ENCODE peak calls at places on chromosomes 1 and 21, in four cellular contexts. L is CD4-positive, CD25-positive, alpha-beta regulatory T cell; X is fibroblast of lung; J is CD8-positive, alpha-beta T cell. M is an unnamed sample.
A peak's percentile ranks its signal among the peaks of the same experiment; 100 is the strongest.

GRCh38 chr1:194477908-194478307 is 1291.5 kb upstream of the B3GALT2 start:
- DNase-seq in X (no peak), L (no peak), J (no peak), M (no peak)

GRCh38 chr1:202967684-202968281 is 726 bp upstream of the CYB5R1 start:
- DNase-seq in L (no peak), J (peak; percentile 20), X (no peak), M (no peak)

GRCh38 chr1:112465122-112465521 is 43.6 kb upstream of the WNT2B start:
- DNase-seq in L (no peak), X (peak; percentile 31), J (no peak), M (no peak)

GRCh38 chr1:181632960-181633359 is 149.6 kb downstream of the CACNA1E start:
- DNase-seq in X (no peak), L (no peak), J (no peak), M (no peak)

GRCh38 chr1:61051455-61052392 is 30.6 kb upstream of the NFIA start:
- DNase-seq in X (no peak), L (no peak), J (no peak), M (peak; percentile 61)

GRCh38 chr1:89945852-89946476 is 48.9 kb upstream of the ZNF326 start:
- DNase-seq in X (no peak), J (no peak), L (no peak), M (no peak)

GRCh38 chr1:18945401-18945849 is 11.1 kb downstream of the IFFO2 start:
- DNase-seq in X (peak; percentile 78), L (no peak), J (no peak), M (no peak)

GRCh38 chr1:117735045-117735992 is 129.5 kb downstream of the TENT5C start:
- DNase-seq in L (no peak), X (peak; percentile 69), J (peak; percentile 25), M (no peak)

GRCh38 chr1:85065550-85065949 is 17.2 kb upstream of the MCOLN3 start:
- DNase-seq in J (no peak), X (no peak), L (no peak), M (no peak)

GRCh38 chr1:6247651-6248050 is 3.7 kb downstream of the HES3 start:
- DNase-seq in X (no peak), L (no peak), J (no peak), M (peak; percentile 32)

GRCh38 chr1:165871311-165872067 is 44.1 kb downstream of the UCK2 start:
- DNase-seq in J (peak; percentile 54), X (peak; percentile 56), L (peak; percentile 8), M (peak; percentile 29)

GRCh38 chr1:171913385-171913784 is 72.1 kb downstream of the DNM3 start:
- DNase-seq in L (no peak), J (no peak), X (peak; percentile 24), M (no peak)

GRCh38 chr1:70034403-70034802 is 171.0 kb downstream of the LRRC40 start:
- DNase-seq in X (peak; percentile 74), J (no peak), L (no peak), M (no peak)

GRCh38 chr1:179144621-179145020 is 62.8 kb downstream of the TOR3A start:
- DNase-seq in L (no peak), J (no peak), X (no peak), M (no peak)

GRCh38 chr1:23522244-23523013 is 8.6 kb downstream of the E2F2 start:
- DNase-seq in L (no peak), X (peak; percentile 49), J (no peak), M (no peak)

GRCh38 chr21:35438643-35439404 is 389.7 kb upstream of the RUNX1 start:
- DNase-seq in X (peak; percentile 5), J (no peak), L (no peak), M (no peak)

GRCh38 chr1:228986093-228986904 is 251.0 kb downstream of the RHOU start:
- DNase-seq in X (peak; percentile 66), L (no peak), J (no peak), M (peak; percentile 79)

GRCh38 chr1:59061876-59062275 is 235.0 kb upstream of the FGGY start:
- DNase-seq in J (no peak), X (peak; percentile 97), L (no peak), M (peak; percentile 78)

GRCh38 chr1:53557830-53558784 is 98.9 kb downstream of the DMRTB1 start:
- DNase-seq in L (no peak), J (no peak), X (no peak), M (no peak)

GRCh38 chr1:225474986-225475820 is 47.4 kb upstream of the LBR start:
- DNase-seq in J (peak; percentile 44), X (peak; percentile 71), L (peak; percentile 50), M (peak; percentile 64)

GRCh38 chr1:213622365-213623087 is 365.2 kb upstream of the PROX1 start:
- DNase-seq in J (no peak), L (no peak), X (no peak), M (no peak)

GRCh38 chr1:8551613-8552093 is 233.7 kb downstream of the SLC45A1 start:
- DNase-seq in X (no peak), J (no peak), L (no peak), M (no peak)

GRCh38 chr1:1440941-1441888 is 5.7 kb downstream of the VWA1 start:
- DNase-seq in X (no peak), L (peak; percentile 35), J (peak; percentile 56), M (peak; percentile 80)

GRCh38 chr1:202643397-202644218 is 66.6 kb downstream of the SYT2 start:
- DNase-seq in X (no peak), L (no peak), J (no peak), M (peak; percentile 47)

GRCh38 chr1:79859212-79859948 is 852.9 kb upstream of the ADGRL4 start:
- DNase-seq in L (no peak), J (no peak), X (peak; percentile 70), M (no peak)

GRCh38 chr1:207824691-207825090 is 72.8 kb downstream of the CD46 start:
- DNase-seq in J (no peak), X (peak; percentile 48), L (no peak), M (peak; percentile 32)

GRCh38 chr1:201603613-201604232 is 64.8 kb downstream of the NAV1 start:
- DNase-seq in J (no peak), X (no peak), L (no peak), M (no peak)

GRCh38 chr1:160806784-160807183 is 10.8 kb downstream of the LY9 start:
- DNase-seq in L (no peak), J (no peak), X (no peak), M (no peak)

DNA sequence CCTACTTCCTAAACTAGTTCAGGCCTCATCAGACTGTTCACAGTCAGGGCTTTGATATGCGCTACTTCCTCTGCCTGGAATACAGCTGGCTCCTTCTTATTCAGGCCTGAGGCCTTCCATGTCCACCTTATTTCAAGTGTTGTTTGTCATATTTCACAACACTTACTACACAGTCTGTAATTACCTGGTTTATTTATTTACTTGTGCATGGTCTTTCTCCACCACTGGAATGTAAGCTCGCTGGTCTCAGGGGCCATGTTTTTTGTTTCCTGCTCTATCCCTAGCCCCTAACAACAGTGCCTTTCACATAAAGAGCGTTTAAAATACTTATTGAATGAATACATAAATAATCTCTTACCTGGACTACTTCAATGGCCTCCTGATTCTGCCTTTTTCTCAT is 4.6 kb upstream of the SRSF4 start:
- DNase-seq in L (no peak), J (no peak), X (no peak), M (no peak)
- H3K27ac ChIP-seq in L (no peak overlapping the region), J (no peak overlapping the region), X (no peak overlapping the region), M (no peak overlapping the region)

GRCh38 chr1:33148615-33149014 is 33.2 kb downstream of the TRIM62 start:
- DNase-seq in X (no peak), J (no peak), L (no peak), M (no peak)

GRCh38 chr1:33149453-33150190 is 32.2 kb downstream of the TRIM62 start:
- DNase-seq in J (no peak), L (no peak), X (no peak), M (no peak)

GRCh38 chr1:33152685-33153432 is 29.0 kb downstream of the TRIM62 start:
- DNase-seq in L (no peak), X (peak; percentile 64), J (no peak), M (peak; percentile 92)

GRCh38 chr1:33150522-33150921 is 31.3 kb downstream of the TRIM62 start:
- DNase-seq in J (no peak), L (no peak), X (no peak), M (no peak)

DNA sequence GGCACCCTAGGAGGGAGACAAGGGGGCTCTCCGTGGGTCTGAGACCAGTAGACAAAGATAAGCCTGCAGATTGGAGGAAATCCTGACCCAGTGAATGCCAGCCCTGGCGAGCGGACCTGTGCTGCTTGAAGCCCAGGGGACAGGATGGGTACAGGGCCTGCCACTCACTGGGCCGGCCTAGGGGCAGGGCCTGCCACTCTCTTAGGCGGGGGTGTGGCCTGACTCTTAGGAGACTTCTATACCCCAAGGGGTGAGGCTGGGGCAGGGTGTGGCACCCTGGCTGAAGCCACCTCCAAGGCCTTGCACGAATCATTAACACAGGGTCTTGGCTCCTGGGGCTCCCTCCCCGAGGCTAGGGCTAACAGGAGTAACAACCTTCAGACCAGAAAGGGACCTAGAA is 30.7 kb downstream of the TRIM62 start:
- DNase-seq in J (no peak), L (no peak), X (no peak), M (no peak)
- H3K4me3 ChIP-seq in J (no peak overlapping the region), L (no peak overlapping the region), X (no peak overlapping the region), M (no peak overlapping the region)

GRCh38 chr1:115322631-115323030 is 15.4 kb downstream of the NGF start:
- DNase-seq in J (no peak), X (no peak), L (no peak), M (no peak)

GRCh38 chr1:115323366-115324004 is 14.6 kb downstream of the NGF start:
- DNase-seq in X (peak; percentile 41), L (no peak), J (no peak), M (no peak)

GRCh38 chr1:115320368-115320767 is 17.7 kb downstream of the NGF start:
- DNase-seq in J (no peak), L (no peak), X (no peak), M (no peak)

GRCh38 chr1:115317101-115318012 is 20.7 kb downstream of the NGF start:
- DNase-seq in J (no peak), X (no peak), L (no peak), M (no peak)

DNA sequence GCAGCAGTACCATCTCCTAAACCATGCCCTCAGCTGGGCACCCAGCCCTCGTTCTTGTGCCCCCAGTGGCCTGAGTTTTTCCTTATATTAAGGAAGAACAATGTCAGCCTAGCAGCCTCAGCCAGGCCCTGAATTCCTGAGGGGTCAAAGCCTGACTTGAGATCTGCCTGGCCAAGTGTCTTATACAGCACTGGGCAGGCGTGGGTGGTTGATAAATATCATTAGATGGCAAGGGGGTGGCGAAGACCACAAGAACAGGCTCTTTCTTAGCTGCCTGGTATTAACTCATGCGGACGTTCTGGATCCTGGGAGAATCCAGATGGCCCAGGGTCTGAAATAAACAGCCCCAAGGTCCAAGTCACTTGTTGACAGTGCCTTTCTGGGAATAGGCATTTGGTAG is 18.3 kb downstream of the NGF start:
- DNase-seq in L (no peak), J (no peak), X (no peak), M (no peak)
- H3K4me1 ChIP-seq in L (no peaks in the 10 kb centered on the region), J (no peaks in the 10 kb centered on the region), X (peaks cover 12% of the 10 kb centered on the region), M (no peaks in the 10 kb centered on the region)

DNA sequence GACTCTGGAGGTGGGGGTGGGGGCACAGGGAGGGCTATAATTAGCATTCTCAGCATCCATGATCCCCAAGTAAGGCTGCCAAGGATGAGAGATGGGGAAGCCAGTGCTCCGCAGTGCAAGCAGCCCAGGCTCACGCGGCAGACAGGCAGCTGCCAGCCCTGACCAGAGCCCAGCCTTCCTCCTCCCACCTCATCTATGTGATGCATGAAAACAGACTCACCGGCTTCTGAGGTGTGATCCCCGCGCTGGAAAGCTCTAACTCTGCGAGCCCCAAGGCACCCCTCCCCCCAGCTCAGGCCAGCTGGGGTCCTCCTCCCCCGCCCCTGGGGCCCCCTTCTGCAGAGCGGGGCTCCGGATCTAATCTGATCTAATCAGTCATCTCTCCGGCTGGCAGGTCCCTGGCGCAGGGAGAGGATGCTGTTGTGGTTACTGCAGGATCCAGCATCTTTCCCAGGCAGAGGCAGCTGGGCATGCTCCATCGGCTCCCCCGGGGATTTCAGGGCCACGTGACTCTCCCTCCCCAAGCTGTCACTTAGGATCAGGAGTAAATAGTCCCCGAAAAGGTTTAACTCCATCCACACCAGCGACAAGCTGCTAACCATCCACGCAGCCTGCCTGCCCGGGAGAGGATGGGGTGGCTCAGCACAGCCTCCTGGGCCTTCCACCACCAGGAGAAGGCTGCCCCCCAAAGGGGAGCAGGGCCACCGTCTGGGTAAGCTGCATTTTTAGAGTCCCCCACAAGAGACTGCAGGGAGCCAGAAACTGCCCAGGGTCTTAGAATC is at the start of gene PLEKHA6:
- DNase-seq in J (no peak), L (no peak), X (peak; percentile 70), M (peak; percentile 49)
- H3K27ac ChIP-seq in J (no peak within 1 kb of the TSS), L (no peak within 1 kb of the TSS), X (no peak within 1 kb of the TSS), M (no peak within 1 kb of the TSS)

M was measured in psoas muscle.